ENCODE peak calls at places on chromosomes 4 and X, in ten cellular contexts. B is K562; Q is fibroblast of lung; I is tibial artery; T is dorsolateral prefrontal cortex; O is CD8-positive, alpha-beta T cell; H is breast epithelium; D is AG04450; R is suprapubic skin; Y is bronchial epithelial cell. P is an unnamed sample.

GRCh38 chr4:83636930-83637329 is 101.0 kb downstream of the GPAT3 start:
- DNase-seq in B (no peak), Q (no peak), I (no peak), T (no peak), O (no peak), H (no peak), D (no peak), R (no peak), Y (no peak), P (no peak)

GRCh38 chr4:41507292-41507933 is 30.5 kb upstream of the LIMCH1 start:
- DNase-seq in B (no peak), Q (peak; percentile 67), I (no peak), T (no peak), O (no peak), H (no peak), D (no peak), R (no peak), Y (peak; percentile 28), P (no peak)

GRCh38 chr4:2791518-2792395 is 1.1 kb upstream of the SH3BP2 start:
- DNase-seq in B (no peak), Q (no peak), I (peak; percentile 65), T (no peak), O (no peak), H (no peak), D (no peak), R (peak; percentile 71), Y (no peak), P (peak; percentile 4)

GRCh38 chrX:10906861-10907260 is 204.3 kb upstream of the HCCS start:
- DNase-seq in B (no peak), Q (peak; percentile 25), I (no peak), T (no peak), O (no peak), H (no peak), D (no peak), R (no peak), Y (no peak), P (no peak)

GRCh38 chrX:56812515-56813105 is 83.6 kb downstream of the NBDY start:
- DNase-seq in B (no peak), Q (no peak), I (no peak), T (no peak), O (no peak), H (no peak), D (no peak), R (no peak), Y (no peak), P (no peak)

GRCh38 chr4:134952305-134952704 is 750.7 kb upstream of the PABPC4L start:
- DNase-seq in B (no peak), Q (no peak), I (no peak), T (no peak), O (no peak), H (no peak), D (no peak), R (no peak), Y (no peak), P (no peak)

GRCh38 chr4:123361195-123361861 is 35.3 kb upstream of the SPRY1 start:
- DNase-seq in B (peak; percentile 75), Q (peak; percentile 86), I (no peak), T (no peak), O (no peak), H (no peak), D (peak; percentile 88), R (no peak), Y (peak; percentile 79), P (no peak)

GRCh38 chrX:729583-730409 is 99.2 kb downstream of the SHOX start:
- DNase-seq in B (no peak), Q (no peak), I (no peak), T (no peak), O (no peak), H (no peak), D (no peak), R (peak; percentile 49), Y (no peak), P (no peak)

GRCh38 chr4:41751325-41752061 is 3.0 kb upstream of the PHOX2B start:
- DNase-seq in B (peak; percentile 17), Q (no peak), I (no peak), T (no peak), O (no peak), H (no peak), D (no peak), R (no peak), Y (no peak), P (peak; percentile 82)

GRCh38 chr4:95066011-95066410 is 308.3 kb downstream of the BMPR1B start:
- DNase-seq in B (no peak), Q (peak; percentile 6), I (no peak), T (no peak), O (no peak), H (no peak), D (no peak), R (no peak), Y (peak; percentile 92), P (no peak)

GRCh38 chr4:95068401-95068800 is 310.6 kb downstream of the BMPR1B start:
- DNase-seq in B (no peak), Q (no peak), I (no peak), T (no peak), O (no peak), H (no peak), D (no peak), R (no peak), Y (no peak), P (no peak)

GRCh38 chr4:95068818-95069478 is 311.2 kb downstream of the BMPR1B start:
- DNase-seq in B (no peak), Q (no peak), I (no peak), T (no peak), O (no peak), H (no peak), D (no peak), R (no peak), Y (no peak), P (no peak)
- H3K27me3 ChIP-seq in B (no peaks in the 10 kb centered on the region), Q (no peaks in the 10 kb centered on the region), I (no peaks in the 10 kb centered on the region), T (no peaks in the 10 kb centered on the region), O (no peaks in the 10 kb centered on the region), H (no peaks in the 10 kb centered on the region), D (no peaks in the 10 kb centered on the region), R (no peaks in the 10 kb centered on the region), Y (no peaks in the 10 kb centered on the region), P (no peaks in the 10 kb centered on the region)

GRCh38 chr4:29310252-29310651 is 1409.9 kb upstream of the PCDH7 start:
- DNase-seq in B (no peak), Q (no peak), I (no peak), T (no peak), O (no peak), H (no peak), D (no peak), R (no peak), Y (no peak), P (no peak)

GRCh38 chr4:29309050-29309449 is 1411.1 kb upstream of the PCDH7 start:
- DNase-seq in B (no peak), Q (peak; percentile 54), I (no peak), T (no peak), O (no peak), H (no peak), D (peak; percentile 6), R (no peak), Y (peak; percentile 30), P (no peak)

GRCh38 chr4:29307755-29308154 is 1412.4 kb upstream of the PCDH7 start:
- DNase-seq in B (no peak), Q (no peak), I (no peak), T (no peak), O (no peak), H (no peak), D (no peak), R (no peak), Y (no peak), P (no peak)

GRCh38 chr4:29304595-29304994 is 1415.6 kb upstream of the PCDH7 start:
- DNase-seq in B (no peak), Q (no peak), I (no peak), T (no peak), O (no peak), H (no peak), D (no peak), R (no peak), Y (peak; percentile 5), P (no peak)

GRCh38 chr4:29307256-29307655 is 1412.9 kb upstream of the PCDH7 start:
- DNase-seq in B (no peak), Q (no peak), I (no peak), T (no peak), O (no peak), H (no peak), D (no peak), R (no peak), Y (no peak), P (no peak)
- H3K27me3 ChIP-seq in B (no peaks in the 10 kb centered on the region), Q (no peaks in the 10 kb centered on the region), I (no peaks in the 10 kb centered on the region), T (no peaks in the 10 kb centered on the region), O (no peaks in the 10 kb centered on the region), H (no peaks in the 10 kb centered on the region), D (no peaks in the 10 kb centered on the region), R (no peaks in the 10 kb centered on the region), Y (no peaks in the 10 kb centered on the region), P (no peaks in the 10 kb centered on the region)

DNA sequence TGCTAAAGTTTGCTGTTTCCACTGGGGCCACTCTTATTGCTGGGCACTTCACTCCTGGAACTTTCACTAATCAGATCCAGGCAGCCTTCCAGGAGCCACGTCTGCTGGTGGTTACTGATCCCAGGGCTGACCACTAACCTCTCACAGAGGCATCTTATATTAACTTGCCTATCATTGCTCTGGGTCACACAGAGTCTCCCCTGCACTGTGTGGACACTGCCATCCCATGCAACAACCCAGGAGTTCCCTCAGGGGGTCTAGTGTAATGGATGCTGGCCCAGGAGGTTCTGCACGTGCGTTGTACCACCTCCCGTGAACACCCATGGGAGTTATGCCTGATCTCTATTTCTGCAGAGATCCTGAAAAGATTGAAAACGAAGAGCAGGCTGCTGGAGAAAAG is 41.8 kb upstream of the IQSEC2 start:
- DNase-seq in B (no peak), Q (no peak), I (no peak), T (no peak), O (no peak), H (no peak), D (no peak), R (no peak), Y (no peak), P (no peak)
- H3K27me3 ChIP-seq in B (peaks cover 22% of the 10 kb centered on the region), Q (peaks cover 39% of the 10 kb centered on the region), I (no peaks in the 10 kb centered on the region), T (peaks cover 22% of the 10 kb centered on the region), O (peaks cover 7% of the 10 kb centered on the region), H (no peaks in the 10 kb centered on the region), D (peaks cover 13% of the 10 kb centered on the region), R (no peaks in the 10 kb centered on the region), Y (peaks cover 23% of the 10 kb centered on the region), P (peaks cover 37% of the 10 kb centered on the region)

GRCh38 chrX:25012433-25012735 is 3.4 kb downstream of the ARX start:
- DNase-seq in B (no peak), Q (no peak), I (no peak), T (no peak), O (no peak), H (no peak), D (no peak), R (no peak), Y (no peak), P (no peak)
- H3K27me3 ChIP-seq in B (peaks cover 12% of the 10 kb centered on the region), Q (peaks cover 68% of the 10 kb centered on the region), I (no peaks in the 10 kb centered on the region), T (peaks cover 50% of the 10 kb centered on the region), O (no peaks in the 10 kb centered on the region), H (peaks cover 5% of the 10 kb centered on the region), D (peaks cover 85% of the 10 kb centered on the region), R (peaks cover 96% of the 10 kb centered on the region), Y (peaks cover 34% of the 10 kb centered on the region), P (peaks cover 78% of the 10 kb centered on the region)

P was measured in BE2C.